ENCODE peak calls at places on chromosomes 4 and X, in four cellular contexts. One of them, this sample, is unnamed.

GRCh38 chr4:63851496-63851895 is 557.8 kb downstream of the TECRL start:
- DNase-seq in K562: no peak
- DNase-seq in SK-N-SH: no peak
- DNase-seq in GM12878: no peak
- DNase-seq in this sample: no peak

GRCh38 chr4:184170996-184171395 is 46.7 kb downstream of the ENPP6 start:
- DNase-seq in K562: no peak
- DNase-seq in SK-N-SH: no peak
- DNase-seq in GM12878: no peak
- DNase-seq in this sample: peak; percentile 60

GRCh38 chr4:845836-846251 is 19.9 kb upstream of the CPLX1 start:
- DNase-seq in K562: no peak
- DNase-seq in SK-N-SH: no peak
- DNase-seq in GM12878: no peak
- DNase-seq in this sample: no peak

GRCh38 chr4:109846395-109847098 is 1.4 kb upstream of the LRIT3 start:
- DNase-seq in K562: no peak
- DNase-seq in SK-N-SH: no peak
- DNase-seq in GM12878: no peak
- DNase-seq in this sample: no peak

GRCh38 chrX:64150775-64151174 is 54.7 kb downstream of the AMER1 start:
- DNase-seq in K562: no peak
- DNase-seq in SK-N-SH: no peak
- DNase-seq in GM12878: no peak
- DNase-seq in this sample: no peak

GRCh38 chr4:110467400-110467799 is 8.6 kb upstream of the ENPEP start:
- DNase-seq in K562: no peak
- DNase-seq in SK-N-SH: no peak
- DNase-seq in GM12878: no peak
- DNase-seq in this sample: no peak

GRCh38 chr4:188042191-188042590 is 46.6 kb downstream of the ZFP42 start:
- DNase-seq in K562: no peak
- DNase-seq in SK-N-SH: no peak
- DNase-seq in GM12878: no peak
- DNase-seq in this sample: peak; percentile 17

GRCh38 chr4:87650938-87651337 is 858 bp downstream of the DMP1 start:
- DNase-seq in K562: no peak
- DNase-seq in SK-N-SH: no peak
- DNase-seq in GM12878: no peak
- DNase-seq in this sample: no peak

GRCh38 chr4:4534515-4535145 is 7.2 kb downstream of the STX18 start:
- DNase-seq in K562: no peak
- DNase-seq in SK-N-SH: no peak
- DNase-seq in GM12878: no peak
- DNase-seq in this sample: no peak

GRCh38 chr4:169117591-169118081 is 107.6 kb upstream of the CBR4 start:
- DNase-seq in K562: no peak
- DNase-seq in SK-N-SH: no peak
- DNase-seq in GM12878: no peak
- DNase-seq in this sample: no peak

GRCh38 chr4:108965031-108965430 is 202.2 kb upstream of the ETNPPL start:
- DNase-seq in K562: no peak
- DNase-seq in SK-N-SH: no peak
- DNase-seq in GM12878: no peak
- DNase-seq in this sample: no peak

GRCh38 chr4:6986067-6986780 is 56.9 kb upstream of the TADA2B start:
- DNase-seq in K562: no peak
- DNase-seq in SK-N-SH: peak; percentile 67
- DNase-seq in GM12878: no peak
- DNase-seq in this sample: no peak

GRCh38 chrX:111854778-111855490 is 21.0 kb upstream of the TRPC5OS start:
- DNase-seq in K562: peak; percentile 9
- DNase-seq in SK-N-SH: peak; percentile 4
- DNase-seq in GM12878: no peak
- DNase-seq in this sample: peak; percentile 8

GRCh38 chrX:48737213-48737938 is 24.2 kb upstream of the GLOD5 start:
- DNase-seq in K562: peak; percentile 98
- DNase-seq in SK-N-SH: peak; percentile 84
- DNase-seq in GM12878: peak; percentile 86
- DNase-seq in this sample: peak; percentile 83

GRCh38 chrX:68748030-68748429 is 80.8 kb upstream of the EFNB1 start:
- DNase-seq in K562: no peak
- DNase-seq in SK-N-SH: no peak
- DNase-seq in GM12878: no peak
- DNase-seq in this sample: no peak

GRCh38 chr4:40684404-40684803 is 54.7 kb upstream of the RBM47 start:
- DNase-seq in K562: no peak
- DNase-seq in SK-N-SH: no peak
- DNase-seq in GM12878: no peak
- DNase-seq in this sample: no peak

GRCh38 chr4:40681600-40682297 is 52.1 kb upstream of the RBM47 start:
- DNase-seq in K562: no peak
- DNase-seq in SK-N-SH: no peak
- DNase-seq in GM12878: no peak
- DNase-seq in this sample: no peak

GRCh38 chr4:40686081-40686913 is 56.6 kb upstream of the RBM47 start:
- DNase-seq in K562: no peak
- DNase-seq in SK-N-SH: no peak
- DNase-seq in GM12878: no peak
- DNase-seq in this sample: no peak

GRCh38 chr4:40685300-40685699 is 55.6 kb upstream of the RBM47 start:
- DNase-seq in K562: no peak
- DNase-seq in SK-N-SH: no peak
- DNase-seq in GM12878: no peak
- DNase-seq in this sample: no peak

DNA sequence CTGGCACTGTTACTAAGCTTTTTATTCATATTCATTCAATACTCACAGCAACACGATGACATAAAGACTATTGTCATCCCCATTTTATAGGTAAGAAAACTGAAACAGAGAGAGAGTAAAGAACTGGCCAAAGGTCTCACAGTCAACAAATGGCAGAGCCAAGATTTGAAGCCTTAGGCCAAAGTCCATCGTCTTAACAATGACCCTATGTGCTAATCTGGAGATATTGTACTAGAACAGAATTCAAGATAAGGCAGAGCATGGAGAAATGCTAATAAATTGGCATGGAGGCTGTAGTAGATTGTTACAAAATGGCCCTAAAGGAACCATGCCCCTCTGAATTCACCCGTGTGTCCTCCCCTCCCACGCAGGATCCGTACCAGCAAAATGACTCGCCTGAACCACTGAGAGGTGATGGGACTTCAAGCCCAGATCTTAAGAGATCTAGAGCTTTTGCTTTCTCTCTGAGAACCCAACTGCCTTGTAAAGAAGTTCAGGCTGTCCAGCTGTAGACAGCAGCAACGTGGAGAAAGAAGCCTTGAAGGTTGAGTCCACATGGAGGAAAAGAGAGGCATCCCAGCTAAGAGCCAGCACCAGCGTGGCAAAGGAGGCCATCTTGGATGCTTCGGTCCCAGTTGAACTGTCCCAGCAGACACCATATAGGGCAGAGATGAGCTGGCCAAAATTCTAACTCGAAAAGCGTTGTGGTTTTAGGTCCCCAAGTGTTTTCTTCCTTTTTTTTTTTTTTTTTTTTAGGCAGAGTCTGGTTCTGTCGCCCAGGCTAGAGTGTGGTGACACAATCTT is 52.8 kb upstream of the RBM47 start:
- DNase-seq in K562: no peak
- DNase-seq in SK-N-SH: no peak
- DNase-seq in GM12878: no peak
- DNase-seq in this sample: no peak
- TF ChIP-seq USF1 in K562: no peak
- TF ChIP-seq USF1 in SK-N-SH: no peak
- TF ChIP-seq USF1 in GM12878: no peak
- TF ChIP-seq USF1 in this sample: no peak

DNA sequence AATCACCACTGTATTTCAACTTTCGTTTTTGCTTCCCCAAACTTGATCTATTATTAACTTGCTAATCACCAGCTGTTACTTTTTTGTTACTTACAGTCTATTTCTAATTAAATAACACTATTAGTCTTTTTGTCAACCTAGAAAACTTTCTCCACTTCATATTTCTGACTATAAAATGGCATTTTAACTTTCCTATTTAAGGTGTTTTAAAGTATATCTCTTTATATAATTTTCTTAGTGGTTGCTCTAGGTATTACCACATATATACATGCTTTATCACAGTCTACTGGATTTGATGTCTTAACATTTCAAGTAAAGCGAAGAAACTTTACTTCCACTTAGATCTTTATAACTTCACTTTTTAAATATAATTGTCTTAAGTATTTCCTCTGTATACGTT is 421.2 kb downstream of the DCAF12L2 start:
- DNase-seq in K562: no peak
- DNase-seq in SK-N-SH: no peak
- DNase-seq in GM12878: no peak
- DNase-seq in this sample: no peak
- TF ChIP-seq CTCF in K562: no peak
- TF ChIP-seq CTCF in SK-N-SH: peak; percentile 21
- TF ChIP-seq CTCF in GM12878: no peak
- TF ChIP-seq CTCF in this sample: no peak

DNA sequence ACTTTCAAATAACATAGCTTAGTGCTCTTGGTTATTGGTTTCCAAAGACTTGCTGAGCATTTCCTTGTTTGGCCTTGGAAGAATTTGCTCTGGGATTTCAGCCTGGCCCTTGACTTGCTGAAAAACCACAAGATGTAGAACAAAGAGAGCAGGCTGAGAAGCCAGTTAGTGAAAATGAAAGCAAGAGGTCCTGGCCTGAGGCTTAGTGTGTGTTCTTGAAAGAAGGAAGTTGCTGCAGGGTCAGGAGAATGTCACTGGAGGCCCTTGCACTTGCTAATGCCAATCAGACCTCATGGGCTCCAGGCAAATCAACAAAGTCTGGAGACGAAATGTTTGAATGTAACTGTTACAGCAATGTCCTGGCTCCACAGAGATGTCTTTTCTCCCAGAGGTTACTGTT is 79.4 kb downstream of the SYNPO2 start:
- DNase-seq in K562: no peak
- DNase-seq in SK-N-SH: no peak
- DNase-seq in GM12878: peak; percentile 67
- DNase-seq in this sample: peak; percentile 21
- TF ChIP-seq USF1 in K562: no peak
- TF ChIP-seq USF1 in SK-N-SH: no peak
- TF ChIP-seq USF1 in GM12878: no peak
- TF ChIP-seq USF1 in this sample: no peak

GRCh38 chrX:30241724-30242415 is at the start of gene MAGEB4:
- DNase-seq in K562: no peak
- DNase-seq in SK-N-SH: no peak
- DNase-seq in GM12878: no peak
- DNase-seq in this sample: no peak

GRCh38 chrX:30248854-30249253 is 1.9 kb downstream of the MAGEB1 start:
- DNase-seq in K562: no peak
- DNase-seq in SK-N-SH: no peak
- DNase-seq in GM12878: peak; percentile 8
- DNase-seq in this sample: no peak

DNA sequence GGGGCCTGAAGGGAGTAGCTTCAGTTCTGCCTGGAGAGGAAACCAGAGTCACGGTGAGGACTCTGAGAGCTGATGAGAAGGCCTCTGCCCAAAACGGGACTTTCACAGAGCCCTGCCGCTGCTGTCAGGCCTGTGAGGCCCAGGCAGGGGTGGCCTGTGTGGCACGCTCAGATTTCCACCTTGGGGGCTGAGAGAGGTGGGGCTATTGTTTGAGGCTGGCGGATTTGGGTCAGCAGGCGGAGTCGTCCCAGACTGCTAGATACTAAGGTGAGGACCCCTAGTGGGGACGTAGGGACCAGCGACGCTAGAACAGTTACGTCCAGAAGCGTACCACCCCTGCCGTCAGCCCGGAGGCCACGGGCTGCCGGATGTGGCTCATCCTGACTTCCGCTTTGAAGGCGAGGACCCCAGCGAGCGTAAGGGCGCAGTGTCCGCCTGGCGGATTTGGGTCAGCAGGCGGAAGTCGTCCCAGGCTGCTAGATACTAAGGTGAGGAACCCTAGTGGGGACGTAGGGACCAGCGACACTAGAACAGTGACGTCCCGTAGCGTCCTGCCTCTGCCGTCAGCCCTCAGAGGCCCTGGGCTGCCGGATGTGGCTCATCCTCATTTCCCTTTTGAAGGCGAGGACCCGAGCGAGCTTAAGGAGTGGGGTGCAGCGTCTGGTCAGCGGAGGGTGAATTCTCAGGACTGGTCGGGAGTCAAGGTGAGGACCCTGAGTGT is at the start of gene MAGEB1:
- DNase-seq in K562: peak; percentile 68
- DNase-seq in SK-N-SH: peak; percentile 24
- DNase-seq in GM12878: no peak
- DNase-seq in this sample: peak; percentile 62
- TF ChIP-seq CTCF in K562: peak; percentile 71
- TF ChIP-seq CTCF in SK-N-SH: peak; percentile 27
- TF ChIP-seq CTCF in GM12878: no peak
- TF ChIP-seq CTCF in this sample: no peak

DNA sequence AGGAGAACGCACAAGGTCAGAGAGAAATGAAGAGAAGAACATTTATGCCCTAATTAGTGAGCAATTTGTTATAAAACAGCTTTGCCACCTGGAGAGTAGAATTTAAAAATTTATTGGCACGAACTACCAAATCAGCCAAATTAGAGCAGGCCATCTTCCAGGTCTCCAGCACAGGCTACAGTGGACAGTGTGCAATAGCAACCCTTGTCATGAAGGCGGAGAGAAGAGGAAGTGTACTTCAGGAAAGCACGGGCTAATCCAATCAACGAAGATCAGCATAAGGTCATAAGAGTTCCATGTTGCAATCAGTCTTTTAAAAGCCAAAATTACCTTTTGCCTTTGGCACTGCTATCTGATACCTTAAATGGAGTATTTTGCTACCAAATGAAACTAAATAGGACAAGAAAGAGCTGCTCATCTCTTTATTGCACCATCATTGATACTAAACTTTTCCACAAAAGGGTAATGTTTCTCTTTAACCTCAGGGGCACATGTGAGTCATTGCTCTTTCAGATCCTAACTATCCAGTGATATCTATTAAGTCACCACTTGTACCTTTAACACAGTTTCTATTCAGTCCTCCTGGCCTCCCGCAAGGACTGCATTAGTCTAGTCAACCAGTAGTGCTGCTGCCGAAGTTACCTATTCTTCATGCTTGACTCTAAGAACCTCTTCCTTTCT is 19.9 kb downstream of the ANK2 start:
- DNase-seq in K562: no peak
- DNase-seq in SK-N-SH: no peak
- DNase-seq in GM12878: no peak
- DNase-seq in this sample: no peak
- TF ChIP-seq USF1 in K562: no peak
- TF ChIP-seq USF1 in SK-N-SH: no peak
- TF ChIP-seq USF1 in GM12878: no peak
- TF ChIP-seq USF1 in this sample: no peak

GRCh38 chr4:140326395-140326993 is 47.0 kb upstream of the SCOC start:
- DNase-seq in K562: peak; percentile 47
- DNase-seq in SK-N-SH: peak; percentile 54
- DNase-seq in GM12878: no peak
- DNase-seq in this sample: no peak
- TF ChIP-seq CTCF in K562: peak; percentile 48
- TF ChIP-seq CTCF in SK-N-SH: peak; percentile 88
- TF ChIP-seq CTCF in GM12878: peak; percentile 32
- TF ChIP-seq CTCF in this sample: no peak